ENCODE peak calls at places on chromosomes 3 and 15, in four cellular contexts. D is HepG2, B is H1, W is K562. K is an unnamed sample.

GRCh38 chr3:79587150-79587549 is 180.6 kb downstream of the ROBO1 start:
- DNase-seq in D (no peak), B (no peak), W (no peak), K (no peak)

GRCh38 chr15:75720787-75721461 is 8.3 kb upstream of the CSPG4 start:
- DNase-seq in D (peak), B (no peak), W (peak), K (no peak)

GRCh38 chr3:120563356-120564022 is 32.6 kb upstream of the NDUFB4 start:
- DNase-seq in D (no peak), B (no peak), W (no peak), K (no peak)

GRCh38 chr15:52261498-52262242 is 33.9 kb downstream of the MYO5C start:
- DNase-seq in D (no peak), B (peak), W (no peak), K (peak)

GRCh38 chr3:147384210-147385058 is 21.9 kb downstream of the ZIC4 start:
- DNase-seq in D (no peak), B (peak), W (peak), K (no peak)

GRCh38 chr3:55540579-55540978 is 53.5 kb upstream of the WNT5A start:
- DNase-seq in D (no peak), B (no peak), W (no peak), K (no peak)

GRCh38 chr3:122247825-122248185 is 64.3 kb downstream of the CASR start:
- DNase-seq in D (no peak), B (no peak), W (no peak), K (peak)

GRCh38 chr3:123110238-123110952 is 43.6 kb downstream of the PDIA5 start:
- DNase-seq in D (no peak), B (no peak), W (no peak), K (no peak)

GRCh38 chr3:136751259-136752045 is 726 bp downstream of the STAG1 start:
- DNase-seq in D (peak), B (peak), W (peak), K (peak)

GRCh38 chr3:136752046-136752326 is 192 bp downstream of the STAG1 start:
- DNase-seq in D (no peak), B (no peak), W (no peak), K (no peak)

GRCh38 chr3:136750922-136751258 is 1.3 kb downstream of the STAG1 start:
- DNase-seq in D (no peak), B (no peak), W (no peak), K (peak)

GRCh38 chr3:136750209-136750921 is 1.8 kb downstream of the STAG1 start:
- DNase-seq in D (peak), B (peak), W (no peak), K (no peak)

DNA sequence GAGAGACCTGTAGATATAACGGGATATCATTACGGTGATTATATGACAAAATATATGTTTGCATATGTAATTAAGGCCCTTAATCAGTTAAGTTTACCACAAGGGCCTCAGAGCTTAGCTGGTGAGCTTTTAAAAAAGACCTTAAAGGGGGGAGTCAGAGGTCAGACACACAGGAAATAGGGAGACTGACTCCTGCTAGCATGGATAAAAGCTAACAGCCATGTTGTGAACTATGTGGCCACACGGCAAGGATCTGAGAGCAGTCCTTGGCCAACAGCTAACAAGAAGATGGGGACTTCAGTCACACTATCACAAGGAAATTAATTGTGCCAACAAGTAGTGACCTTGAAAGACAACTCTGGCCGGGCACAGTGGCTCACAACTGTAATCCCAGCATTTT is 3.1 kb downstream of the STAG1 start:
- DNase-seq in D (peak), B (no peak), W (no peak), K (no peak)
- H2AFZ ChIP-seq in D (no peak), B (no peak), W (peak), K (peak)

GRCh38 chr3:129658156-129658843 is 51.8 kb upstream of the PLXND1 start:
- DNase-seq in D (peak), B (no peak), W (no peak), K (no peak)
- TF ChIP-seq RFX5 in D (no peak), B (no peak), W (no peak), K (no peak)

GRCh38 chr3:127456471-127457093 is 134.0 kb downstream of the TPRA1 start:
- DNase-seq in D (no peak), B (peak), W (no peak), K (peak)
- H2AFZ ChIP-seq in D (no peak), B (peak), W (no peak), K (peak)

DNA sequence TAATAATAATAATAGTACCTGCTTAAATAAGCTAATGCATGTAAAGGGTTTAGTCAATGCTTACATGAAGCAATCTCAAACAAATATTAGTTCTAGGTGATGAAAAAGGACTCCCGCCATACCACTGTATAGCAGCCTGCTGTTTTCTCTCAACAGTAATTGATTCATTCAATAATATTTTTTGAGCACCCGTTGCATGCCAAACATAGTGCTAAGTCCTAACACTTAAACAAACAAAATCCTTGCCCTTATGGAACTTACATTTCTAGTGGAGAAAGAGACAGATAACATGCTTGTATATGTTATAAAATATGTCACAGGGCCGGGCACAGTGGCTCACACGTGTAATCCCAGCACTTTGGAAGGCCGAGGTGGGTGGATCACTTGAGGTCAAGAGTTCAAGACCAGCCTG is 61.2 kb upstream of the FLNB start:
- DNase-seq in D (peak), B (no peak), W (no peak), K (no peak)
- TF ChIP-seq RFX5 in D (no peak), B (no peak), W (no peak), K (no peak)

GRCh38 chr3:172585954-172586353 is 62.7 kb upstream of the TNFSF10 start:
- DNase-seq in D (no peak), B (no peak), W (no peak), K (no peak)
- H2AFZ ChIP-seq in D (no peak), B (no peak), W (no peak), K (no peak)

GRCh38 chr3:112498916-112499315 is 356 bp downstream of the BTLA start:
- DNase-seq in D (no peak), B (no peak), W (no peak), K (no peak)

GRCh38 chr3:112496368-112497067 is 2.8 kb downstream of the BTLA start:
- DNase-seq in D (no peak), B (no peak), W (no peak), K (no peak)

GRCh38 chr3:112500621-112501020 is 1.3 kb upstream of the BTLA start:
- DNase-seq in D (no peak), B (no peak), W (no peak), K (no peak)

GRCh38 chr3:112499328-112499727 is at the start of gene BTLA:
- DNase-seq in D (no peak), B (no peak), W (no peak), K (no peak)

DNA sequence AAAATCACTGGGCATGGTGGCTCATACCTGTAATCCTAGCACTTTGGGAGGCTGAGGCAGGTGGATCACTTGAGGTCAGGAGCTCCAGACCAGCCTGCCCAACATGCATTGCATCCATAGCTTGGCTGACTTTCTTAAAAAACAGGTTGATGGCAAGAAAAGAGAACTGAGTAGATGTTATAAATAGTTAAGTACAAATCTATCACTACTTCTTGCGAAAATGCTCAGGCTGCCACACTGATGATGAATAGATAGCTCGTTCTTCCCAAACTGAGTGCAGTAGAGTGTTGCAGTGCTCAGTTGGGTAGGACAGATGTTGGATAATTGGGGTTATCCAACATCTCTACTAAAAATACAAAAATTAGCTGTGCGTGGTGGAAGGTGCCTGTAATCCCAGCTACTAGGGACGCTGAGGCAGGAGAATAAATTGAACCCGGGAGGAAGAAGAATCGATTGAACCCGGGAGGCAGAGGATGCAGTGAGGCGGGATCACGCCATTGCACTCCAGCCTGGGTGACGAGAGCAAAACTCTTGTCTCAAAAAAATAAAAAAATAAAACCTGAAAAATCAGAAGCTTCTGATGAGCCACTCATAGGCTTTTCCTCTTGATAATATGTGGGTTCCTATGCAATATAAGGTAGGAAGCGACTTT is 1.2 kb downstream of the BTLA start:
- DNase-seq in D (no peak), B (no peak), W (no peak), K (no peak)
- TF ChIP-seq RFX5 in D (no peak), B (no peak), W (no peak), K (no peak)

GRCh38 chr3:160665784-160666526 is 11.0 kb upstream of the ARL14 start:
- DNase-seq in D (no peak), B (no peak), W (no peak), K (peak)
- H2AFZ ChIP-seq in D (no peak), B (peak), W (no peak), K (peak)

GRCh38 chr3:108102420-108103039 is 11.7 kb upstream of the CD47 start:
- DNase-seq in D (no peak), B (no peak), W (no peak), K (no peak)

GRCh38 chr3:108100906-108101305 is 10.1 kb upstream of the CD47 start:
- DNase-seq in D (no peak), B (no peak), W (no peak), K (no peak)

GRCh38 chr3:108097326-108098035 is 6.7 kb upstream of the CD47 start:
- DNase-seq in D (no peak), B (no peak), W (no peak), K (no peak)

GRCh38 chr3:108099203-108099602 is 8.4 kb upstream of the CD47 start:
- DNase-seq in D (no peak), B (no peak), W (no peak), K (peak)

GRCh38 chr3:108099679-108100428 is 9.0 kb upstream of the CD47 start:
- DNase-seq in D (no peak), B (no peak), W (peak), K (peak)
- TF ChIP-seq RFX5 in D (no peak), B (no peak), W (no peak), K (no peak)

DNA sequence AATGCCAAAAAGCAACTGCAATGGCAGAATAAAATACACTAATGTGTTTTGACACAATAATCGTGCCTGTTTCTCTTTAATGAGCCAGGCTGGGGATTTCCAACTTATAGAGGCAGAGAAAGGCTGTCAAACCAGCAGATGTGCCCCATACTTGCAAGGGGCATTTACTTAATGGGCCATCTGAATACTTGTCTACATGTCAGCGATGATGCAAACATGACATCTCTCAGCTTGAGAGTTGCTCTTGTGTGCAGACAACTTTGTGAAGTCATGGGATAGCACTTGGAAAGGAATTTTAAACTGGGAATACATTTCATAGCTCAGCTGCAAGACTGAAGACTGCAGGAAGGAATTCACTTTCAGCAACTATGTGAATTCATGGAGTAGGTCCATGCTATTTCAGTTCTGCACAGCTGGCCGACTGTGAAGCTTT is 127.4 kb upstream of the ADAMTS9 start:
- DNase-seq in D (no peak), B (no peak), W (no peak), K (peak)
- H2AFZ ChIP-seq in D (no peak), B (no peak), W (no peak), K (no peak)

GRCh38 chr3:97712919-97713318 is 51.6 kb upstream of the ARL6 start:
- DNase-seq in D (no peak), B (no peak), W (no peak), K (no peak)
- TF ChIP-seq RFX5 in D (no peak), B (no peak), W (no peak), K (no peak)

K was measured in IMR-90.